ENCODE peak calls at places on chromosomes 6 and 20, in ten cellular contexts. R, K, I, N, E, L, Y, X, A and F are unnamed samples.

GRCh38 chr6:47180633-47181032 is 129.1 kb downstream of the TNFRSF21 start:
- DNase-seq in R (no peak), K (no peak), I (no peak), N (peak; percentile 61), E (no peak), L (peak; percentile 88), Y (peak; percentile 44), X (no peak), A (peak; percentile 95), F (peak; percentile 95)

GRCh38 chr20:37345339-37346231 is at the start of gene SRC:
- DNase-seq in R (peak; percentile 84), K (peak; percentile 53), I (peak; percentile 85), N (peak; percentile 74), E (peak; percentile 68), L (peak; percentile 77), Y (peak; percentile 60), X (peak; percentile 90), A (peak; percentile 73), F (no peak)

GRCh38 chr6:136067731-136068341 is 182.3 kb downstream of the MTFR2 start:
- DNase-seq in R (peak; percentile 79), K (peak; percentile 95), I (peak; percentile 41), N (no peak), E (peak; percentile 39), L (peak; percentile 11), Y (peak; percentile 39), X (no peak), A (no peak), F (peak; percentile 43)

GRCh38 chr6:150090328-150090727 is 21.4 kb upstream of the ULBP3 start:
- DNase-seq in R (no peak), K (no peak), I (no peak), N (no peak), E (no peak), L (no peak), Y (no peak), X (no peak), A (no peak), F (no peak)

GRCh38 chr6:139364302-139364981 is 10.0 kb downstream of the CITED2 start:
- DNase-seq in R (peak; percentile 83), K (peak; percentile 66), I (peak; percentile 63), N (no peak), E (peak; percentile 77), L (peak; percentile 27), Y (peak; percentile 63), X (peak; percentile 45), A (peak; percentile 64), F (no peak)

GRCh38 chr20:59788811-59789210 is 144.6 kb downstream of the SYCP2 start:
- DNase-seq in R (no peak), K (no peak), I (no peak), N (no peak), E (no peak), L (no peak), Y (no peak), X (no peak), A (no peak), F (no peak)

GRCh38 chr6:167910007-167910406 is 83.3 kb downstream of the AFDN start:
- DNase-seq in R (no peak), K (no peak), I (no peak), N (no peak), E (no peak), L (no peak), Y (no peak), X (peak; percentile 21), A (no peak), F (no peak)

GRCh38 chr20:9214676-9215075 is 145.8 kb downstream of the PLCB4 start:
- DNase-seq in R (no peak), K (no peak), I (no peak), N (no peak), E (peak; percentile 99), L (peak; percentile 35), Y (peak; percentile 95), X (no peak), A (no peak), F (peak; percentile 87)

GRCh38 chr6:165799736-165800135 is 136.7 kb upstream of the PDE10A start:
- DNase-seq in R (no peak), K (no peak), I (no peak), N (no peak), E (no peak), L (no peak), Y (no peak), X (no peak), A (no peak), F (no peak)

GRCh38 chr6:165805604-165806003 is 142.6 kb upstream of the PDE10A start:
- DNase-seq in R (peak; percentile 21), K (no peak), I (no peak), N (no peak), E (no peak), L (no peak), Y (no peak), X (no peak), A (no peak), F (no peak)

GRCh38 chr6:165804331-165805066 is 141.5 kb upstream of the PDE10A start:
- DNase-seq in R (peak; percentile 52), K (peak; percentile 2), I (peak; percentile 39), N (no peak), E (no peak), L (no peak), Y (no peak), X (no peak), A (no peak), F (no peak)

GRCh38 chr6:165805067-165805525 is 142.1 kb upstream of the PDE10A start:
- DNase-seq in R (peak; percentile 61), K (no peak), I (peak; percentile 25), N (no peak), E (no peak), L (no peak), Y (no peak), X (no peak), A (no peak), F (no peak)

GRCh38 chr6:165800337-165800736 is 137.3 kb upstream of the PDE10A start:
- DNase-seq in R (no peak), K (no peak), I (no peak), N (no peak), E (no peak), L (no peak), Y (no peak), X (no peak), A (no peak), F (no peak)
- H2AFZ ChIP-seq in R (no peak overlapping the region), K (no peak overlapping the region), I (no peak overlapping the region), N (no peak overlapping the region), E (no peak overlapping the region), L (no peak overlapping the region), Y (no peak overlapping the region), X (no peak overlapping the region), A (no peak overlapping the region), F (no peak overlapping the region)

GRCh38 chr6:125474061-125474460 is 172.3 kb upstream of the HDDC2 start:
- DNase-seq in R (no peak), K (no peak), I (no peak), N (no peak), E (no peak), L (no peak), Y (no peak), X (no peak), A (no peak), F (no peak)

GRCh38 chr6:125477141-125477540 is 175.4 kb upstream of the HDDC2 start:
- DNase-seq in R (no peak), K (no peak), I (no peak), N (no peak), E (no peak), L (no peak), Y (no peak), X (no peak), A (no peak), F (no peak)

GRCh38 chr6:125469915-125470314 is 168.1 kb upstream of the HDDC2 start:
- DNase-seq in R (no peak), K (no peak), I (no peak), N (no peak), E (no peak), L (no peak), Y (no peak), X (no peak), A (no peak), F (no peak)

DNA sequence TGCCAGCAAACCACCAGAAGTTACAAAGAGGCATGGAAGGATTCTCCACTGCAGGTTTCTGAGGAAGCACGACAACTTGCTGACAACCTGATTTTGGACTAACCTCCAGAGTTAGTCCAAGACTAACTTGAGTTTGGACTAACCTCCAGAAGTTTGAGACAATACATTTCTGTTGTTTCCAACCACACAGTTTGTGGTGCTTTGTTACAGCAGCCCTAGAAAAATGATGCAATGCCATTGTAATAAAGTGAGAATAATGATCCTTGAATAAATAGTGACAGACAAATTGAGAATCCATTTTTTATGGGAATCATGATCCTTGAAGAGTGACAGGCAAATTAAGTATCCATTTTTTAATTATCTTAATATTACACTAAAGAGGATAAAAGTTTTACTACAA is 169.9 kb upstream of the HDDC2 start:
- DNase-seq in R (no peak), K (no peak), I (no peak), N (no peak), E (peak; percentile 9), L (no peak), Y (no peak), X (no peak), A (no peak), F (no peak)
- H2AFZ ChIP-seq in R (no peak overlapping the region), K (no peak overlapping the region), I (no peak overlapping the region), N (no peak overlapping the region), E (no peak overlapping the region), L (no peak overlapping the region), Y (no peak overlapping the region), X (no peak overlapping the region), A (no peak overlapping the region), F (no peak overlapping the region)

GRCh38 chr20:53643031-53643832 is 49.6 kb upstream of the ZNF217 start:
- DNase-seq in R (no peak), K (peak; percentile 91), I (no peak), N (no peak), E (peak; percentile 60), L (peak; percentile 82), Y (peak; percentile 80), X (no peak), A (peak; percentile 94), F (peak; percentile 98)
- H2AFZ ChIP-seq in R (no peak overlapping the region), K (peak overlapping the region; percentile 67), I (peak overlapping the region; percentile 39), N (no peak overlapping the region), E (peak overlapping the region; percentile 67), L (peak overlapping the region; percentile 75), Y (peak overlapping the region; percentile 68), X (peak overlapping the region; percentile 93), A (peak overlapping the region; percentile 56), F (no peak overlapping the region)

GRCh38 chr20:36181934-36182603 is 27.5 kb downstream of the EPB41L1 start:
- DNase-seq in R (no peak), K (peak; percentile 52), I (no peak), N (peak; percentile 78), E (peak; percentile 74), L (no peak), Y (peak; percentile 87), X (no peak), A (no peak), F (no peak)

GRCh38 chr20:36184816-36185776 is 30.6 kb downstream of the EPB41L1 start:
- DNase-seq in R (no peak), K (no peak), I (no peak), N (no peak), E (no peak), L (no peak), Y (no peak), X (no peak), A (no peak), F (no peak)

GRCh38 chr20:36180323-36180722 is 25.8 kb downstream of the EPB41L1 start:
- DNase-seq in R (no peak), K (no peak), I (no peak), N (no peak), E (no peak), L (no peak), Y (no peak), X (no peak), A (no peak), F (no peak)

GRCh38 chr20:36183155-36183944 is 28.8 kb downstream of the EPB41L1 start:
- DNase-seq in R (no peak), K (no peak), I (no peak), N (peak; percentile 97), E (no peak), L (no peak), Y (no peak), X (no peak), A (no peak), F (no peak)

DNA sequence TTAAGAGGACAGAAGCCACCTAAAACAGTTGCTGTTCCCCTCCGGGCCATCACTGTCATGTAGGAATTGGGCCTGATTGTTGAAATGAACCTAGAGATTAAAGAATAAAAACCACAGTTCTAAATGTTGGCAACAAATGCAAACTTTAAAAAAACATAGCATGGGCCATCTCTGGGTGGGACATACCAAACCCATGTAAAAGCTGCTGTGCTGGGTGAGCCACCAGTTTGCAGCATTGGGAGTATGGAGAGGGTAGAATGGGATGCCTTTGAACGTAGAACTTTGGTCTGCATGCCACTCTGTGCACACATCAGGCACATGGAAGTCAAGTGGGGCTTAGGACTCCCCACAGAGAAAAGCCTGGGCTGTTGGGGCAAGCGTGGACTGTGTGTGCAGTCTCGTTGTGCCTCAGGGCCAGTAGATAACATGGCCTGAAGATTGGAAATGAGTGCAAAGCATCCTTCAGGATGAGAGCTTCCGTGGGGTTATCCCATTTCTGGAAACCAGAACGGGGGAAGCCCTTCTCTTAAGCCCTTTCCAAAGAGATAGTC is 28.1 kb downstream of the EPB41L1 start:
- DNase-seq in R (no peak), K (no peak), I (no peak), N (peak; percentile 84), E (peak; percentile 5), L (no peak), Y (no peak), X (no peak), A (no peak), F (no peak)
- H2AFZ ChIP-seq in R (no peak overlapping the region), K (no peak overlapping the region), I (no peak overlapping the region), N (no peak overlapping the region), E (no peak overlapping the region), L (no peak overlapping the region), Y (peak overlapping the region; percentile 86), X (no peak overlapping the region), A (no peak overlapping the region), F (no peak overlapping the region)